ENCODE peak calls at places on chromosomes 11 and 22, in eight cellular contexts. One of them, this sample, is unnamed.

GRCh38 chr11:107856180-107856980 is 2.2 kb downstream of the SLC35F2 start:
- DNase-seq in NCI-H1694 treated with DMSO at 0.1 percent for 48 hours: no peak
- DNase-seq in renal cortical epithelial cell: no peak
- DNase-seq in fibroblast of villous mesenchyme: no peak
- DNase-seq in GM04503: no peak
- DNase-seq in NCI-H187: no peak
- DNase-seq in NCI-H1092 treated with DMSO at 0.1 percent for 48 hours: no peak
- DNase-seq in sigmoid colon: no peak
- DNase-seq in this sample: no peak

GRCh38 chr11:125968363-125968762 is 22.5 kb downstream of the VSIG10L2 start:
- DNase-seq in NCI-H1694 treated with DMSO at 0.1 percent for 48 hours: no peak
- DNase-seq in renal cortical epithelial cell: no peak
- DNase-seq in fibroblast of villous mesenchyme: peak
- DNase-seq in GM04503: no peak
- DNase-seq in NCI-H187: no peak
- DNase-seq in NCI-H1092 treated with DMSO at 0.1 percent for 48 hours: no peak
- DNase-seq in sigmoid colon: no peak
- DNase-seq in this sample: no peak

GRCh38 chr11:122198291-122198983 is 82.4 kb upstream of the BLID start:
- DNase-seq in NCI-H1694 treated with DMSO at 0.1 percent for 48 hours: no peak
- DNase-seq in renal cortical epithelial cell: no peak
- DNase-seq in fibroblast of villous mesenchyme: no peak
- DNase-seq in GM04503: no peak
- DNase-seq in NCI-H187: no peak
- DNase-seq in NCI-H1092 treated with DMSO at 0.1 percent for 48 hours: no peak
- DNase-seq in sigmoid colon: no peak
- DNase-seq in this sample: no peak

GRCh38 chr11:64747961-64748715 is 4.2 kb upstream of the RASGRP2 start:
- DNase-seq in NCI-H1694 treated with DMSO at 0.1 percent for 48 hours: no peak
- DNase-seq in renal cortical epithelial cell: no peak
- DNase-seq in fibroblast of villous mesenchyme: peak
- DNase-seq in GM04503: peak
- DNase-seq in NCI-H187: no peak
- DNase-seq in NCI-H1092 treated with DMSO at 0.1 percent for 48 hours: no peak
- DNase-seq in sigmoid colon: no peak
- DNase-seq in this sample: no peak

GRCh38 chr11:113446938-113447337 is 28.3 kb downstream of the DRD2 start:
- DNase-seq in NCI-H1694 treated with DMSO at 0.1 percent for 48 hours: no peak
- DNase-seq in renal cortical epithelial cell: no peak
- DNase-seq in fibroblast of villous mesenchyme: no peak
- DNase-seq in GM04503: no peak
- DNase-seq in NCI-H187: no peak
- DNase-seq in NCI-H1092 treated with DMSO at 0.1 percent for 48 hours: no peak
- DNase-seq in sigmoid colon: no peak
- DNase-seq in this sample: peak

GRCh38 chr11:34745209-34745608 is 124.3 kb downstream of the EHF start:
- DNase-seq in NCI-H1694 treated with DMSO at 0.1 percent for 48 hours: no peak
- DNase-seq in renal cortical epithelial cell: no peak
- DNase-seq in fibroblast of villous mesenchyme: no peak
- DNase-seq in GM04503: no peak
- DNase-seq in NCI-H187: no peak
- DNase-seq in NCI-H1092 treated with DMSO at 0.1 percent for 48 hours: peak
- DNase-seq in sigmoid colon: no peak
- DNase-seq in this sample: no peak

GRCh38 chr11:70838198-70838597 is 414.2 kb downstream of the SHANK2 start:
- DNase-seq in NCI-H1694 treated with DMSO at 0.1 percent for 48 hours: no peak
- DNase-seq in renal cortical epithelial cell: no peak
- DNase-seq in fibroblast of villous mesenchyme: no peak
- DNase-seq in GM04503: no peak
- DNase-seq in NCI-H187: no peak
- DNase-seq in NCI-H1092 treated with DMSO at 0.1 percent for 48 hours: no peak
- DNase-seq in sigmoid colon: no peak
- DNase-seq in this sample: no peak

GRCh38 chr11:13889566-13890214 is 72.8 kb upstream of the SPON1 start:
- DNase-seq in NCI-H1694 treated with DMSO at 0.1 percent for 48 hours: peak
- DNase-seq in renal cortical epithelial cell: peak
- DNase-seq in fibroblast of villous mesenchyme: no peak
- DNase-seq in GM04503: no peak
- DNase-seq in NCI-H187: peak
- DNase-seq in NCI-H1092 treated with DMSO at 0.1 percent for 48 hours: peak
- DNase-seq in sigmoid colon: no peak
- DNase-seq in this sample: peak

GRCh38 chr22:22025320-22026156 is 43.0 kb upstream of the TOP3B start:
- DNase-seq in NCI-H1694 treated with DMSO at 0.1 percent for 48 hours: no peak
- DNase-seq in renal cortical epithelial cell: no peak
- DNase-seq in fibroblast of villous mesenchyme: no peak
- DNase-seq in GM04503: no peak
- DNase-seq in NCI-H187: no peak
- DNase-seq in NCI-H1092 treated with DMSO at 0.1 percent for 48 hours: no peak
- DNase-seq in sigmoid colon: no peak
- DNase-seq in this sample: no peak